ENCODE peak calls at places on chromosome 20, in seven cellular contexts. One of them, this sample, is unnamed.

GRCh38 chr20:54173653-54174451 is at the start of gene CYP24A1:
- DNase-seq in SK-N-SH: peak
- DNase-seq in MM.1S: peak
- DNase-seq in neural progenitor cell: peak
- DNase-seq in GM23338: peak
- DNase-seq in PC-3: peak
- DNase-seq in GM23248: peak
- DNase-seq in this sample: no peak

GRCh38 chr20:20864346-20865096 is 152.1 kb upstream of the RALGAPA2 start:
- DNase-seq in PC-3: peak
- DNase-seq in GM23248: peak
- DNase-seq in MM.1S: no peak
- DNase-seq in SK-N-SH: no peak
- DNase-seq in GM23338: peak
- DNase-seq in neural progenitor cell: peak
- DNase-seq in this sample: no peak

GRCh38 chr20:12682613-12683012 is 326.2 kb upstream of the SPTLC3 start:
- DNase-seq in neural progenitor cell: no peak
- DNase-seq in GM23338: no peak
- DNase-seq in SK-N-SH: no peak
- DNase-seq in PC-3: no peak
- DNase-seq in GM23248: no peak
- DNase-seq in MM.1S: no peak
- DNase-seq in this sample: no peak

GRCh38 chr20:59153355-59153681 is 10.3 kb upstream of the ZNF831 start:
- DNase-seq in neural progenitor cell: no peak
- DNase-seq in SK-N-SH: no peak
- DNase-seq in GM23338: no peak
- DNase-seq in MM.1S: no peak
- DNase-seq in PC-3: no peak
- DNase-seq in GM23248: no peak
- DNase-seq in this sample: no peak

GRCh38 chr20:60882776-60883303 is 369.2 kb upstream of the CDH4 start:
- DNase-seq in MM.1S: no peak
- DNase-seq in SK-N-SH: no peak
- DNase-seq in GM23248: peak
- DNase-seq in GM23338: no peak
- DNase-seq in neural progenitor cell: no peak
- DNase-seq in PC-3: no peak
- DNase-seq in this sample: no peak

GRCh38 chr20:45981261-45981660 is 9.3 kb upstream of the ZNF335 start:
- DNase-seq in GM23248: no peak
- DNase-seq in neural progenitor cell: no peak
- DNase-seq in PC-3: no peak
- DNase-seq in SK-N-SH: no peak
- DNase-seq in MM.1S: no peak
- DNase-seq in GM23338: no peak
- DNase-seq in this sample: no peak

GRCh38 chr20:37584238-37584807 is 56.6 kb upstream of the BLCAP start:
- DNase-seq in SK-N-SH: no peak
- DNase-seq in MM.1S: no peak
- DNase-seq in GM23338: no peak
- DNase-seq in PC-3: no peak
- DNase-seq in GM23248: no peak
- DNase-seq in neural progenitor cell: no peak
- DNase-seq in this sample: no peak

GRCh38 chr20:33812673-33813462 is 1.7 kb downstream of the CHMP4B start:
- DNase-seq in SK-N-SH: peak
- DNase-seq in GM23248: peak
- DNase-seq in PC-3: peak
- DNase-seq in MM.1S: peak
- DNase-seq in GM23338: peak
- DNase-seq in neural progenitor cell: peak
- DNase-seq in this sample: no peak

GRCh38 chr20:63500151-63500901 is 1.4 kb upstream of the EEF1A2 start:
- DNase-seq in GM23248: no peak
- DNase-seq in neural progenitor cell: no peak
- DNase-seq in MM.1S: no peak
- DNase-seq in SK-N-SH: no peak
- DNase-seq in PC-3: no peak
- DNase-seq in GM23338: no peak
- DNase-seq in this sample: no peak

GRCh38 chr20:53922901-53923314 is 147.5 kb downstream of the BCAS1 start:
- DNase-seq in GM23248: peak
- DNase-seq in GM23338: no peak
- DNase-seq in PC-3: no peak
- DNase-seq in SK-N-SH: no peak
- DNase-seq in neural progenitor cell: no peak
- DNase-seq in MM.1S: no peak
- DNase-seq in this sample: peak

GRCh38 chr20:47453167-47453782 is 48.4 kb upstream of the NCOA3 start:
- DNase-seq in GM23248: peak
- DNase-seq in PC-3: peak
- DNase-seq in MM.1S: peak
- DNase-seq in neural progenitor cell: no peak
- DNase-seq in GM23338: no peak
- DNase-seq in SK-N-SH: no peak
- DNase-seq in this sample: peak

GRCh38 chr20:59836768-59837167 is 96.7 kb downstream of the SYCP2 start:
- DNase-seq in GM23338: peak
- DNase-seq in GM23248: no peak
- DNase-seq in neural progenitor cell: no peak
- DNase-seq in PC-3: peak
- DNase-seq in SK-N-SH: no peak
- DNase-seq in MM.1S: no peak
- DNase-seq in this sample: no peak

GRCh38 chr20:13822459-13822858 is 37.6 kb downstream of the NDUFAF5 start:
- DNase-seq in MM.1S: no peak
- DNase-seq in SK-N-SH: no peak
- DNase-seq in neural progenitor cell: peak
- DNase-seq in GM23338: peak
- DNase-seq in GM23248: peak
- DNase-seq in PC-3: no peak
- DNase-seq in this sample: no peak

GRCh38 chr20:58694241-58695083 is 1.9 kb downstream of the NPEPL1 start:
- DNase-seq in SK-N-SH: no peak
- DNase-seq in GM23248: no peak
- DNase-seq in PC-3: no peak
- DNase-seq in MM.1S: no peak
- DNase-seq in GM23338: no peak
- DNase-seq in neural progenitor cell: no peak
- DNase-seq in this sample: no peak

GRCh38 chr20:2307136-2307535 is 11.3 kb downstream of the TGM3 start:
- DNase-seq in GM23248: no peak
- DNase-seq in GM23338: no peak
- DNase-seq in MM.1S: no peak
- DNase-seq in SK-N-SH: no peak
- DNase-seq in neural progenitor cell: no peak
- DNase-seq in PC-3: no peak
- DNase-seq in this sample: no peak

GRCh38 chr20:45962031-45962755 is 9.8 kb downstream of the ZNF335 start:
- DNase-seq in GM23338: no peak
- DNase-seq in PC-3: no peak
- DNase-seq in neural progenitor cell: no peak
- DNase-seq in GM23248: no peak
- DNase-seq in MM.1S: no peak
- DNase-seq in SK-N-SH: no peak
- DNase-seq in this sample: no peak

GRCh38 chr20:12893019-12893418 is 115.8 kb upstream of the SPTLC3 start:
- DNase-seq in SK-N-SH: no peak
- DNase-seq in neural progenitor cell: no peak
- DNase-seq in GM23338: peak
- DNase-seq in PC-3: no peak
- DNase-seq in MM.1S: no peak
- DNase-seq in GM23248: no peak
- DNase-seq in this sample: no peak

GRCh38 chr20:1950836-1951235 is 43.0 kb downstream of the PDYN start:
- DNase-seq in GM23338: peak
- DNase-seq in GM23248: no peak
- DNase-seq in MM.1S: no peak
- DNase-seq in neural progenitor cell: peak
- DNase-seq in PC-3: no peak
- DNase-seq in SK-N-SH: no peak
- DNase-seq in this sample: no peak

GRCh38 chr20:6295477-6296256 is 172.8 kb upstream of the FERMT1 start:
- DNase-seq in PC-3: no peak
- DNase-seq in GM23248: no peak
- DNase-seq in SK-N-SH: no peak
- DNase-seq in MM.1S: no peak
- DNase-seq in GM23338: no peak
- DNase-seq in neural progenitor cell: no peak
- DNase-seq in this sample: no peak

GRCh38 chr20:61698598-61698960 is 367.1 kb downstream of the TAF4 start:
- DNase-seq in MM.1S: no peak
- DNase-seq in GM23338: no peak
- DNase-seq in GM23248: no peak
- DNase-seq in SK-N-SH: no peak
- DNase-seq in PC-3: no peak
- DNase-seq in neural progenitor cell: no peak
- DNase-seq in this sample: no peak

GRCh38 chr20:4813839-4814695 is 92.4 kb downstream of the PRND start:
- DNase-seq in MM.1S: peak
- DNase-seq in neural progenitor cell: no peak
- DNase-seq in GM23338: peak
- DNase-seq in PC-3: peak
- DNase-seq in SK-N-SH: no peak
- DNase-seq in GM23248: no peak
- DNase-seq in this sample: peak

GRCh38 chr20:64099086-64099786 is 8.1 kb downstream of the NPBWR2 start:
- DNase-seq in GM23338: no peak
- DNase-seq in MM.1S: no peak
- DNase-seq in SK-N-SH: no peak
- DNase-seq in PC-3: no peak
- DNase-seq in GM23248: no peak
- DNase-seq in neural progenitor cell: no peak
- DNase-seq in this sample: no peak

GRCh38 chr20:17511401-17511800 is 19.8 kb downstream of the BFSP1 start:
- DNase-seq in GM23248: no peak
- DNase-seq in PC-3: no peak
- DNase-seq in SK-N-SH: no peak
- DNase-seq in GM23338: no peak
- DNase-seq in MM.1S: peak
- DNase-seq in neural progenitor cell: no peak
- DNase-seq in this sample: no peak

GRCh38 chr20:24235740-24236139 is 233.7 kb upstream of the SYNDIG1 start:
- DNase-seq in GM23338: no peak
- DNase-seq in GM23248: no peak
- DNase-seq in PC-3: no peak
- DNase-seq in SK-N-SH: no peak
- DNase-seq in MM.1S: no peak
- DNase-seq in neural progenitor cell: no peak
- DNase-seq in this sample: no peak

GRCh38 chr20:19497064-19497463 is 261.0 kb upstream of the RIN2 start:
- DNase-seq in GM23248: peak
- DNase-seq in GM23338: no peak
- DNase-seq in PC-3: peak
- DNase-seq in neural progenitor cell: no peak
- DNase-seq in SK-N-SH: no peak
- DNase-seq in MM.1S: no peak
- DNase-seq in this sample: no peak
- TF ChIP-seq EZH2phosphoT487 in GM23248: no peak
- TF ChIP-seq EZH2phosphoT487 in GM23338: no peak
- TF ChIP-seq EZH2phosphoT487 in PC-3: no peak
- TF ChIP-seq EZH2phosphoT487 in neural progenitor cell: no peak
- TF ChIP-seq EZH2phosphoT487 in SK-N-SH: no peak
- TF ChIP-seq EZH2phosphoT487 in MM.1S: no peak
- TF ChIP-seq EZH2phosphoT487 in this sample: no peak

GRCh38 chr20:52481443-52481842 is 289.9 kb upstream of the ZFP64 start:
- DNase-seq in MM.1S: no peak
- DNase-seq in PC-3: no peak
- DNase-seq in GM23338: no peak
- DNase-seq in GM23248: no peak
- DNase-seq in SK-N-SH: peak
- DNase-seq in neural progenitor cell: no peak
- DNase-seq in this sample: no peak

GRCh38 chr20:52483382-52483781 is 291.8 kb upstream of the ZFP64 start:
- DNase-seq in PC-3: no peak
- DNase-seq in MM.1S: no peak
- DNase-seq in GM23338: no peak
- DNase-seq in neural progenitor cell: no peak
- DNase-seq in SK-N-SH: no peak
- DNase-seq in GM23248: no peak
- DNase-seq in this sample: no peak

GRCh38 chr20:52482049-52482448 is 290.5 kb upstream of the ZFP64 start:
- DNase-seq in SK-N-SH: no peak
- DNase-seq in MM.1S: no peak
- DNase-seq in PC-3: no peak
- DNase-seq in GM23248: peak
- DNase-seq in neural progenitor cell: no peak
- DNase-seq in GM23338: no peak
- DNase-seq in this sample: no peak

GRCh38 chr20:52484438-52484837 is 292.9 kb upstream of the ZFP64 start:
- DNase-seq in PC-3: no peak
- DNase-seq in SK-N-SH: no peak
- DNase-seq in GM23248: peak
- DNase-seq in GM23338: no peak
- DNase-seq in neural progenitor cell: no peak
- DNase-seq in MM.1S: no peak
- DNase-seq in this sample: no peak
- TF ChIP-seq EZH2phosphoT487 in PC-3: no peak
- TF ChIP-seq EZH2phosphoT487 in SK-N-SH: no peak
- TF ChIP-seq EZH2phosphoT487 in GM23248: no peak
- TF ChIP-seq EZH2phosphoT487 in GM23338: no peak
- TF ChIP-seq EZH2phosphoT487 in neural progenitor cell: no peak
- TF ChIP-seq EZH2phosphoT487 in MM.1S: no peak
- TF ChIP-seq EZH2phosphoT487 in this sample: no peak

DNA sequence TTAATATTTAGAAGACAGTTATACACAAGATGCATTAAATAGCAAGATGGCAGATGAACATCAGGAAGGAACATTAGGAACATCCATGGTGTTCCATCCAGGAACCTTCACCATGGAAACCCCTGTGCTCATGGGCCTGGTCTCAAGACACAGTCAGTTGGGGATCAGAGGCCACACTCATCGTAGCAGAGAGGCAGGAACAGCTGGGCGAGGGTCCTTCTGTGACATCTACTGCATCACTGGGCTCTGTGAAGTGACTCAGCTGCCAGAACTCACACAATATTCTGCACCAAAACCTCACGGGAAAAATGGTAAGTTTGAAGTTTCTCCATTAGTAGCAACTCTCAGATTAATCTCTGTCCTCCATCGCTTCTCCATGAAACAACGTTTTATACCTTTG is 356.6 kb downstream of the PREX1 start:
- DNase-seq in GM23338: no peak
- DNase-seq in PC-3: no peak
- DNase-seq in neural progenitor cell: no peak
- DNase-seq in GM23248: no peak
- DNase-seq in MM.1S: no peak
- DNase-seq in SK-N-SH: no peak
- DNase-seq in this sample: no peak
- TF ChIP-seq EZH2phosphoT487 in GM23338: no peak
- TF ChIP-seq EZH2phosphoT487 in PC-3: no peak
- TF ChIP-seq EZH2phosphoT487 in neural progenitor cell: no peak
- TF ChIP-seq EZH2phosphoT487 in GM23248: no peak
- TF ChIP-seq EZH2phosphoT487 in MM.1S: no peak
- TF ChIP-seq EZH2phosphoT487 in SK-N-SH: no peak
- TF ChIP-seq EZH2phosphoT487 in this sample: no peak

DNA sequence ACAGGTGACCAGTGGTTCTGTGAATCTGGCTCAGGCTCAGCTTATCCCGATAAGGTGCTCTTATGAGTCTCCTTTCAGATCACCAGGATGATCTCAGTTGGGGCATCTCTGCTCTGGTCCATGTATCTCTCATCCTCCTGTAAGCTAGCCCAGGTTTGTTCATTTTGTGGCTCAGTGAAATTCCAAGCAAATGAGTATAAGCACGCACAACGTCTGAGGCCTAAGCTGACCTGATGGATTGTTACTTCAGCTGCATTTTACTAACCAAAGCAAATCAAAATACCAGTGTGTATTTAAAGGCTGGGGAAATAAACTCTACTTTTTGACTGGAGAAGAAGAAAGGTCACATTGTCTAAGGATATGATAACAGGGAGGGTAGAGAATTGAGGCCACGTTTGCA is 551.0 kb upstream of the BTBD3 start:
- DNase-seq in GM23338: no peak
- DNase-seq in neural progenitor cell: no peak
- DNase-seq in MM.1S: no peak
- DNase-seq in SK-N-SH: no peak
- DNase-seq in GM23248: peak
- DNase-seq in PC-3: no peak
- DNase-seq in this sample: no peak
- TF ChIP-seq EZH2phosphoT487 in GM23338: no peak
- TF ChIP-seq EZH2phosphoT487 in neural progenitor cell: no peak
- TF ChIP-seq EZH2phosphoT487 in MM.1S: no peak
- TF ChIP-seq EZH2phosphoT487 in SK-N-SH: no peak
- TF ChIP-seq EZH2phosphoT487 in GM23248: no peak
- TF ChIP-seq EZH2phosphoT487 in PC-3: no peak
- TF ChIP-seq EZH2phosphoT487 in this sample: no peak

This sample was measured in OCI-LY7.